ENCODE peak calls at places on chromosome 22, in four cellular contexts. C is heart left ventricle, P is Peyer's patch, L is prostate gland. X is an unnamed sample.

GRCh38 chr22:20273720-20274119 is 5.6 kb upstream of the RTN4R start:
- DNase-seq in C (peak; percentile 25), P (no peak), L (no peak), X (no peak)

GRCh38 chr22:31489632-31490495 is at the start of gene EIF4ENIF1:
- DNase-seq in C (peak; percentile 91), P (peak; percentile 85), L (peak; percentile 82), X (peak; percentile 91)

GRCh38 chr22:30822216-30823014 is 127.7 kb downstream of the OSBP2 start:
- DNase-seq in C (no peak), P (no peak), L (no peak), X (no peak)

GRCh38 chr22:23752090-23752691 is 1.3 kb upstream of the ZNF70 start:
- DNase-seq in C (no peak), P (peak; percentile 88), L (no peak), X (no peak)

GRCh38 chr22:19875531-19876313 is 21.0 kb upstream of the GNB1L start:
- DNase-seq in C (peak; percentile 21), P (no peak), L (no peak), X (no peak)

GRCh38 chr22:23203452-23204124 is 23.3 kb downstream of the BCR start:
- DNase-seq in C (no peak), P (no peak), L (no peak), X (no peak)

GRCh38 chr22:29751139-29751538 is 15.7 kb downstream of the ZMAT5 start:
- DNase-seq in C (no peak), P (no peak), L (no peak), X (no peak)

GRCh38 chr22:48709453-48709852 is 1118.2 kb downstream of the BRD1 start:
- DNase-seq in C (no peak), P (no peak), L (no peak), X (no peak)

GRCh38 chr22:21937821-21938070 is 14.9 kb downstream of the PPM1F start:
- DNase-seq in C (no peak), P (no peak), L (no peak), X (no peak)

GRCh38 chr22:48356731-48357130 is 1470.9 kb downstream of the BRD1 start:
- DNase-seq in C (no peak), P (no peak), L (no peak), X (peak; percentile 3)

GRCh38 chr22:44211946-44212930 is 31.5 kb downstream of the PARVG start:
- DNase-seq in C (no peak), P (no peak), L (no peak), X (no peak)

GRCh38 chr22:39815882-39816395 is 77.6 kb downstream of the ENTHD1 start:
- DNase-seq in C (no peak), P (no peak), L (no peak), X (no peak)
- H3K4me3 ChIP-seq in C (no peak overlapping the region), P (no peak overlapping the region), L (no peak overlapping the region), X (no peak overlapping the region)

DNA sequence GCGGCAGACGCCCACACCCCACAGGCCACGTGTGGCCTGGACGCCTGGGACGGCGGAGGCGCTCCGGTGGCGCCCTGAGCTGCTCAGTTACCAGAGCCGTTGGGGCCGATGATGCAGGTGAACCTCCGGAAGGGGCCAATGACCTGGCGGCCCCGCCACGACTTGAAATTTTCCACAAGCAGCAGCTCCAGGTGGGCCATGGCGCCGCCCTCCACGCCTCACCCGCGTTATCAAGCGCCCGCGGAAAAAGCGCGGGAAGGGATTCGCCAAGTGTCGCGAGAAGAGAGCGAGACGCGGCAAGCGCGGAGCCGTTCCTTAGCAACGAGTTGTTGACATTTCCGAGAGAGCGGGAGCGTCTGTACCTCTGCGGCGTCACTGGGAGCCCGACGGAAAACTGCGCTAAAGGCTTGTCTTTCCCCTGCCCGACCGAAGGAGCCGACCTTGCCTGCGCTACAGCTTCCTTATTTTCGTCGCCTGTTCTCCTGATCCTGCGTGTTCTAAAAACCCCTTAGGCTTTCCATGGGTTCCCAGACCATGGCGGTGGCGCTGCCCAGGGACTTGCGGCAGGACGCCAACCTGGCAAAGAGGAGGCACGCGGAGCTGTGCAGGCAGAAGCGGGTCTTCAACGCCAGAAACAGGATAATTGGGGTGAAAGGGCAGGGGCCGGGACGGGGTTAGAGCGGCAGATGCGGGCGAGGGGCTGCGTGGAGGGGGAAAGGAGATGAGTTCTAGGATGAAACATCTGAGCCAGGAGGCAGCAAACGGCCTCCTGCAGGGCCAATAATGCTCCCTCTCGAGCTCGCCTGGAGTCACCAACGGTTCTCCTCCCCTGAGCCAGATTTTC is at the start of the genes RIBC2 and SMC1B:
- DNase-seq in C (peak; percentile 81), P (peak; percentile 50), L (peak; percentile 78), X (peak; percentile 71)
- TF ChIP-seq POLR2A in C (no peak), P (no peak), L (no peak), X (no peak)

DNA sequence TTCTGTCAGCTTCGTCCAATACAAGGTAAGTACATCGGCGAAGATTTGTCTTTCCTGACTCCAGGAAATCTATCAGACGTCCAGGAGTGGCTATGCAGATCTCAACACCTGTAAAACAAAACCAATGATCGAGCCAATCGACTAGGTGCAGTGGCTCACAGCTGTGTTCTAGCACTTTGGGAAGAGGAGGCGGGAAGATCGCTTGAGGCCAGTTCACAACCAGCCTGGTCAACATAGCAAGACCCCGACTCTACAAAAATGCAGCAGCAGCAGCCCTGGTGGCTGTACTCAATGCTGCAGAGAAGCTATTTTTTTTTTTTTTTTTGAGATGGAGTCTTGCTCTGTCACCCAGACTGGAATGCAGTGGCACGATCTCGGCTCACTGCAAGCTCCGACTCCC is 11.2 kb downstream of the DDX17 start:
- DNase-seq in C (no peak), P (no peak), L (no peak), X (no peak)
- TF ChIP-seq CTCF in C (no peak), P (no peak), L (no peak), X (no peak)

GRCh38 chr22:35611200-35611890 is 5.8 kb downstream of the MB start:
- DNase-seq in C (no peak), P (no peak), L (no peak), X (no peak)
- H3K4me3 ChIP-seq in C (peak overlapping the region; percentile 55), P (no peak overlapping the region), L (no peak overlapping the region), X (no peak overlapping the region)

GRCh38 chr22:37774728-37775127 is 33.0 kb upstream of the GCAT start:
- DNase-seq in C (no peak), P (no peak), L (no peak), X (no peak)

GRCh38 chr22:37778370-37779009 is 29.2 kb upstream of the GCAT start:
- DNase-seq in C (no peak), P (no peak), L (no peak), X (no peak)

GRCh38 chr22:37775785-37776638 is 31.7 kb upstream of the GCAT start:
- DNase-seq in C (no peak), P (no peak), L (no peak), X (no peak)

GRCh38 chr22:37776639-37777005 is 31.1 kb upstream of the GCAT start:
- DNase-seq in C (no peak), P (no peak), L (no peak), X (no peak)

GRCh38 chr22:37777122-37777687 is 30.5 kb upstream of the GCAT start:
- DNase-seq in C (no peak), P (peak; percentile 18), L (peak; percentile 90), X (peak; percentile 90)
- TF ChIP-seq POLR2A in C (no peak), P (no peak), L (no peak), X (no peak)

GRCh38 chr22:39567135-39567946 is 3.2 kb upstream of the CACNA1I start:
- DNase-seq in C (no peak), P (peak; percentile 57), L (no peak), X (no peak)
- TF ChIP-seq CTCF in C (no peak), P (no peak), L (no peak), X (no peak)

DNA sequence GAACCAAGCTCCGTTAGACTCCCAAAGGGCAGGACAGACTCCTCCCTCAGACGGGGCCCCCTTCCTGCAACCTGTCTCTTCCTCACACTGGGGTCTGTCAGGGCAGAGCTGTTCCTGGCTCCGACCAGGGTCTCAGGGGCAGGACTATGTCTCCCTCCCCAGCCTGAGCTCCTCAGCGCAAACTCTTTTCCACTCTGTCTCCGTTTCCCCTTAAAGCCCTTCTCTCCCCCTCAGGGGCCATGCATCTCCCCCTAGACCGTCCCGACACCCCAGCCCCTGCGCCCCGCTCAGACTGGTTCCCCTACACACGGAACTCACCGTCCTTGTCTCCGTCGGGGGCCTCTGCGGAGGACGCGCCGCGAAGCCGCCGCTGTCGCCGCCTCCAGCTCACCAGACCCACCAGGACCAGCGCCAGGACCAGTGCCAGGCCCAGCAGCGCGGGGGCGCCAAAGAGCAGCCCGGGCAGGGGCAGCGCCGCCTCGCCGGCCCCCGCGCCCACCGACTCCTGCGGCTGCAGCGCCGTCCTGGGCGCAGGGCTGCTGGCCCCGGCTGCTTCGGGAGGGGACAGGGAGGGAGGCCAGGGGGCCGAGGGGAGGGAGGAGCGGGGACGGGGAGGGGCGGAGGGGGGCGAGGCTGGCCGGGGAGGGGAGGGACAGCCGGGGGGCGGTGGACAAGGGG is 684 bp downstream of the TNFRSF13C start:
- DNase-seq in C (peak; percentile 57), P (peak; percentile 83), L (peak; percentile 43), X (peak; percentile 73)
- H3K4me3 ChIP-seq in C (peak overlapping the region; percentile 54), P (peak overlapping the region; percentile 65), L (peak overlapping the region; percentile 29), X (peak overlapping the region; percentile 34)

GRCh38 chr22:46053563-46054090 is 76.7 kb upstream of the WNT7B start:
- DNase-seq in C (peak; percentile 87), P (peak; percentile 70), L (peak; percentile 87), X (peak; percentile 89)
- TF ChIP-seq POLR2A in C (peak; percentile 56), P (peak; percentile 51), L (peak; percentile 62), X (no peak)

X was measured in right lobe of liver.